ENCODE peak calls at places on chromosomes 1 and 21, in seven cellular contexts. J is tibial artery; I is esophagus squamous epithelium; A is CD4-positive, alpha-beta T cell; M is RWPE1; W is heart left ventricle; Q is ovary. Z is an unnamed sample.
A peak's percentile ranks its signal among the peaks of the same experiment; 100 is the strongest.

GRCh38 chr1:91901231-91901630 is 15.3 kb upstream of the TGFBR3 start:
- DNase-seq in J (no peak), W (no peak), M (no peak), Q (no peak), A (no peak), I (no peak), Z (no peak)

GRCh38 chr1:26021647-26022403 is at the start of gene EXTL1:
- DNase-seq in A (no peak), I (no peak), W (peak; percentile 91), J (no peak), Q (peak; percentile 73), M (no peak), Z (no peak)

GRCh38 chr1:94092210-94092613 is 28.7 kb downstream of the ABCA4 start:
- DNase-seq in Q (no peak), J (no peak), I (no peak), A (no peak), M (no peak), W (peak; percentile 47), Z (no peak)

GRCh38 chr21:34280389-34280795 is 83.4 kb upstream of the KCNE2 start:
- DNase-seq in M (peak; percentile 10), J (no peak), I (no peak), Q (peak; percentile 72), W (peak; percentile 32), A (no peak), Z (no peak)

GRCh38 chr1:206982216-206982615 is 12.0 kb upstream of the FCAMR start:
- DNase-seq in M (peak; percentile 70), J (no peak), W (peak; percentile 35), I (no peak), Q (peak; percentile 38), A (peak; percentile 48), Z (no peak)

GRCh38 chr1:37473431-37474050 is 839 bp upstream of the ZC3H12A start:
- DNase-seq in I (no peak), W (no peak), J (no peak), A (peak; percentile 57), M (peak; percentile 46), Q (peak; percentile 40), Z (no peak)

GRCh38 chr1:79507770-79508169 is 501.2 kb upstream of the ADGRL4 start:
- DNase-seq in J (no peak), M (no peak), A (no peak), W (no peak), Q (no peak), I (no peak), Z (no peak)

GRCh38 chr1:201457508-201457960 is 11.5 kb downstream of the PHLDA3 start:
- DNase-seq in A (no peak), I (no peak), W (no peak), M (no peak), Q (no peak), J (no peak), Z (no peak)

GRCh38 chr1:77539510-77540142 is 142.8 kb downstream of the ZZZ3 start:
- DNase-seq in M (peak; percentile 42), J (no peak), I (no peak), Q (no peak), W (peak; percentile 33), A (no peak), Z (peak; percentile 83)

GRCh38 chr1:115678141-115678540 is 36.4 kb downstream of the VANGL1 start:
- DNase-seq in I (no peak), M (no peak), Q (no peak), W (no peak), J (no peak), A (no peak), Z (no peak)

GRCh38 chr1:162976628-162977027 is 92.5 kb upstream of the RGS4 start:
- DNase-seq in J (no peak), I (no peak), A (no peak), Q (no peak), W (no peak), M (no peak), Z (no peak)

GRCh38 chr1:2382621-2383361 is 8.6 kb downstream of the MORN1 start:
- DNase-seq in Q (peak; percentile 64), W (no peak), I (no peak), M (peak; percentile 42), J (no peak), A (no peak), Z (no peak)

GRCh38 chr1:101238041-101238515 is 1.3 kb downstream of the S1PR1 start:
- DNase-seq in A (peak; percentile 48), J (no peak), W (no peak), Q (no peak), M (no peak), I (no peak), Z (no peak)

GRCh38 chr1:68293122-68293521 is 60.8 kb upstream of the WLS start:
- DNase-seq in J (no peak), Q (no peak), M (no peak), I (no peak), W (no peak), A (no peak), Z (no peak)

GRCh38 chr1:171142081-171142450 is 43.0 kb upstream of the FMO2 start:
- DNase-seq in A (no peak), J (peak; percentile 86), W (peak; percentile 58), M (no peak), Q (peak; percentile 72), I (no peak), Z (peak; percentile 89)

GRCh38 chr1:164588388-164589341 is 29.7 kb downstream of the PBX1 start:
- DNase-seq in J (peak; percentile 92), I (no peak), M (no peak), A (no peak), Q (peak; percentile 95), W (peak; percentile 75), Z (no peak)

GRCh38 chr1:117232551-117232950 is 21.8 kb upstream of the VTCN1 start:
- DNase-seq in I (no peak), W (no peak), M (no peak), Q (no peak), J (no peak), A (no peak), Z (no peak)

GRCh38 chr1:83512371-83513004 is 486.4 kb downstream of the TTLL7 start:
- DNase-seq in I (no peak), M (no peak), A (no peak), W (no peak), J (no peak), Q (no peak), Z (no peak)

GRCh38 chr1:183633676-183634343 is 1.8 kb downstream of the ARPC5 start:
- DNase-seq in A (no peak), W (no peak), M (peak; percentile 50), I (no peak), Q (no peak), J (no peak), Z (peak; percentile 51)

GRCh38 chr21:42711667-42712066 is 58.2 kb downstream of the PDE9A start:
- DNase-seq in W (no peak), Q (no peak), A (no peak), J (no peak), I (no peak), M (no peak), Z (no peak)

GRCh38 chr1:58815069-58815679 is 31.3 kb upstream of the JUN start:
- DNase-seq in A (peak; percentile 27), Q (peak; percentile 89), W (peak; percentile 90), M (peak; percentile 72), I (peak; percentile 33), J (peak; percentile 96), Z (peak; percentile 79)

GRCh38 chr1:213070399-213070798 is 19.4 kb downstream of the RPS6KC1 start:
- DNase-seq in I (no peak), W (no peak), M (peak; percentile 41), Q (no peak), J (no peak), A (no peak), Z (no peak)

GRCh38 chr1:197776348-197777082 is 1.2 kb upstream of the DENND1B start:
- DNase-seq in I (no peak), J (no peak), A (peak; percentile 23), Q (no peak), M (peak; percentile 67), W (no peak), Z (peak; percentile 77)

GRCh38 chr1:162631546-162632233 is 574 bp upstream of the DDR2 start:
- DNase-seq in W (peak; percentile 35), M (no peak), J (peak; percentile 79), A (no peak), Q (peak; percentile 59), I (no peak), Z (no peak)

GRCh38 chr21:28675265-28676041 is 317.2 kb downstream of the LTN1 start:
- DNase-seq in J (no peak), Q (no peak), I (no peak), M (peak; percentile 24), W (no peak), A (no peak), Z (no peak)

DNA sequence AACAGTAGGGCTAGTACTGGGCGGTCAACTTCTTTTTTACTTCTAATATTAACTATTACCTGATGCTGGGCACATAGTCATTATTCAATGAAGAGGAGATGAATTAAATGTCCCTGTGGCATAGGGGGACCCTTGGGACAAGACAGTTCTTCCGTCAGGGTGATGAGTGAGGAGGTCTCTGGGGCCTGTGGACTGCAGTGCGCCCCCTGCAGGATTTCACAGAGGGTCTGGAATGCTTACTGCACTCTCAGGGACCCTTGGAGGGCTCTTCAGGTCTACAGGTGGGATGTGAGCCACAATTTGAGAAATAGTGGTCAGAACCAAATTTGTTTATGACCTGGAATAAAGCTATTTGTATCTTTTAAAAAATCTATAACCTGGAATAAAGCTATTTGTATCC is 149.4 kb downstream of the FAM78B start:
- DNase-seq in I (no peak), M (no peak), W (no peak), Q (no peak), A (no peak), J (no peak), Z (no peak)
- TF ChIP-seq CTCF in I (no peak), M (no peak), W (no peak), Q (no peak), A (no peak), J (no peak), Z (no peak)

GRCh38 chr1:168136709-168137514 is at the start of gene GPR161:
- DNase-seq in I (no peak), M (no peak), Q (peak; percentile 82), W (peak; percentile 56), A (no peak), J (peak; percentile 70), Z (no peak)
- TF ChIP-seq CTCF in I (no peak), M (no peak), Q (no peak), W (no peak), A (no peak), J (no peak), Z (no peak)

GRCh38 chr1:8937701-8938100 is 8.0 kb upstream of the CA6 start:
- DNase-seq in M (no peak), W (no peak), A (no peak), Q (no peak), J (no peak), I (no peak), Z (no peak)
- TF ChIP-seq CTCF in M (no peak), W (no peak), A (no peak), Q (no peak), J (no peak), I (no peak), Z (no peak)

GRCh38 chr1:23805025-23805424 is 4.5 kb upstream of the GALE start:
- DNase-seq in I (no peak), M (no peak), A (no peak), J (no peak), W (no peak), Q (no peak), Z (no peak)

GRCh38 chr1:23803674-23804073 is 3.1 kb upstream of the GALE start:
- DNase-seq in I (no peak), Q (no peak), M (no peak), A (no peak), W (no peak), J (no peak), Z (no peak)

GRCh38 chr1:23801876-23802275 is 1.3 kb upstream of the GALE start:
- DNase-seq in I (no peak), J (no peak), Q (no peak), M (no peak), W (no peak), A (no peak), Z (no peak)

GRCh38 chr1:23801338-23801748 is 789 bp upstream of the GALE start:
- DNase-seq in I (no peak), W (no peak), Q (no peak), A (no peak), M (no peak), J (no peak), Z (no peak)

GRCh38 chr1:23804183-23804582 is 3.6 kb upstream of the GALE start:
- DNase-seq in A (no peak), J (no peak), W (no peak), M (no peak), Q (no peak), I (no peak), Z (no peak)
- TF ChIP-seq CTCF in A (no peak), J (no peak), W (no peak), M (no peak), Q (no peak), I (no peak), Z (peak; percentile 28)